ENCODE peak calls at places on chromosomes 1 and 21, in six cellular contexts. One of them, this sample, is unnamed.

GRCh38 chr1:159429074-159429861 is 2.7 kb upstream of the OR10J4 start:
- DNase-seq in activated CD4-positive, alpha-beta T cell treated with anti-CD3 and anti-CD28 coated beads, Interleukin-2, amount 10 ng/mL, durations not matched to agents 24 days and 14 days: no peak
- DNase-seq in heart right ventricle: no peak
- DNase-seq in AG09309: peak; percentile 29
- DNase-seq in memory B cell: no peak
- DNase-seq in BJ: peak; percentile 41
- DNase-seq in this sample: no peak

GRCh38 chr1:53025034-53025777 is 36.8 kb upstream of the PODN start:
- DNase-seq in AG09309: peak; percentile 42
- DNase-seq in memory B cell: no peak
- DNase-seq in BJ: peak; percentile 44
- DNase-seq in activated CD4-positive, alpha-beta T cell treated with anti-CD3 and anti-CD28 coated beads, Interleukin-2, amount 10 ng/mL, durations not matched to agents 24 days and 14 days: no peak
- DNase-seq in heart right ventricle: peak; percentile 49
- DNase-seq in this sample: peak; percentile 51

GRCh38 chr1:90731382-90732050 is 14.4 kb upstream of the BARHL2 start:
- DNase-seq in memory B cell: no peak
- DNase-seq in heart right ventricle: no peak
- DNase-seq in activated CD4-positive, alpha-beta T cell treated with anti-CD3 and anti-CD28 coated beads, Interleukin-2, amount 10 ng/mL, durations not matched to agents 24 days and 14 days: no peak
- DNase-seq in BJ: no peak
- DNase-seq in AG09309: no peak
- DNase-seq in this sample: no peak

GRCh38 chr1:32946413-32946812 is 18.2 kb downstream of the RNF19B start:
- DNase-seq in BJ: no peak
- DNase-seq in activated CD4-positive, alpha-beta T cell treated with anti-CD3 and anti-CD28 coated beads, Interleukin-2, amount 10 ng/mL, durations not matched to agents 24 days and 14 days: no peak
- DNase-seq in AG09309: no peak
- DNase-seq in memory B cell: no peak
- DNase-seq in heart right ventricle: no peak
- DNase-seq in this sample: no peak

GRCh38 chr1:221718391-221719277 is 23.3 kb downstream of the DUSP10 start:
- DNase-seq in memory B cell: no peak
- DNase-seq in AG09309: peak; percentile 97
- DNase-seq in BJ: peak; percentile 98
- DNase-seq in heart right ventricle: no peak
- DNase-seq in activated CD4-positive, alpha-beta T cell treated with anti-CD3 and anti-CD28 coated beads, Interleukin-2, amount 10 ng/mL, durations not matched to agents 24 days and 14 days: no peak
- DNase-seq in this sample: no peak

GRCh38 chr1:233632436-233632835 is 18.5 kb downstream of the KCNK1 start:
- DNase-seq in BJ: no peak
- DNase-seq in activated CD4-positive, alpha-beta T cell treated with anti-CD3 and anti-CD28 coated beads, Interleukin-2, amount 10 ng/mL, durations not matched to agents 24 days and 14 days: no peak
- DNase-seq in heart right ventricle: no peak
- DNase-seq in AG09309: no peak
- DNase-seq in memory B cell: no peak
- DNase-seq in this sample: no peak

GRCh38 chr1:43621386-43621785 is 28.6 kb upstream of the KDM4A start:
- DNase-seq in BJ: no peak
- DNase-seq in AG09309: no peak
- DNase-seq in memory B cell: no peak
- DNase-seq in activated CD4-positive, alpha-beta T cell treated with anti-CD3 and anti-CD28 coated beads, Interleukin-2, amount 10 ng/mL, durations not matched to agents 24 days and 14 days: no peak
- DNase-seq in heart right ventricle: no peak
- DNase-seq in this sample: no peak

GRCh38 chr1:16156848-16157495 is 1.1 kb upstream of the EPHA2 start:
- DNase-seq in BJ: no peak
- DNase-seq in heart right ventricle: no peak
- DNase-seq in memory B cell: no peak
- DNase-seq in AG09309: no peak
- DNase-seq in activated CD4-positive, alpha-beta T cell treated with anti-CD3 and anti-CD28 coated beads, Interleukin-2, amount 10 ng/mL, durations not matched to agents 24 days and 14 days: no peak
- DNase-seq in this sample: no peak

GRCh38 chr21:29091032-29091431 is 17.6 kb upstream of the CCT8 start:
- DNase-seq in AG09309: no peak
- DNase-seq in BJ: peak; percentile 61
- DNase-seq in memory B cell: no peak
- DNase-seq in activated CD4-positive, alpha-beta T cell treated with anti-CD3 and anti-CD28 coated beads, Interleukin-2, amount 10 ng/mL, durations not matched to agents 24 days and 14 days: no peak
- DNase-seq in heart right ventricle: no peak
- DNase-seq in this sample: no peak

GRCh38 chr1:206442101-206442500 is 28.2 kb upstream of the IKBKE start:
- DNase-seq in activated CD4-positive, alpha-beta T cell treated with anti-CD3 and anti-CD28 coated beads, Interleukin-2, amount 10 ng/mL, durations not matched to agents 24 days and 14 days: no peak
- DNase-seq in AG09309: no peak
- DNase-seq in heart right ventricle: no peak
- DNase-seq in memory B cell: no peak
- DNase-seq in BJ: no peak
- DNase-seq in this sample: no peak

GRCh38 chr1:2557146-2558029 is 1.2 kb downstream of the TNFRSF14 start:
- DNase-seq in BJ: no peak
- DNase-seq in memory B cell: no peak
- DNase-seq in heart right ventricle: no peak
- DNase-seq in AG09309: no peak
- DNase-seq in activated CD4-positive, alpha-beta T cell treated with anti-CD3 and anti-CD28 coated beads, Interleukin-2, amount 10 ng/mL, durations not matched to agents 24 days and 14 days: no peak
- DNase-seq in this sample: no peak

GRCh38 chr1:186183970-186184628 is 191.0 kb downstream of the TPR start:
- DNase-seq in activated CD4-positive, alpha-beta T cell treated with anti-CD3 and anti-CD28 coated beads, Interleukin-2, amount 10 ng/mL, durations not matched to agents 24 days and 14 days: no peak
- DNase-seq in memory B cell: no peak
- DNase-seq in heart right ventricle: no peak
- DNase-seq in AG09309: no peak
- DNase-seq in BJ: peak; percentile 72
- DNase-seq in this sample: no peak

GRCh38 chr1:151370211-151370911 is 2.1 kb downstream of the SELENBP1 start:
- DNase-seq in BJ: no peak
- DNase-seq in memory B cell: no peak
- DNase-seq in AG09309: no peak
- DNase-seq in heart right ventricle: peak; percentile 69
- DNase-seq in activated CD4-positive, alpha-beta T cell treated with anti-CD3 and anti-CD28 coated beads, Interleukin-2, amount 10 ng/mL, durations not matched to agents 24 days and 14 days: no peak
- DNase-seq in this sample: peak; percentile 59

GRCh38 chr1:205668951-205669340 is 11.4 kb downstream of the SLC45A3 start:
- DNase-seq in memory B cell: peak; percentile 74
- DNase-seq in heart right ventricle: no peak
- DNase-seq in BJ: no peak
- DNase-seq in AG09309: no peak
- DNase-seq in activated CD4-positive, alpha-beta T cell treated with anti-CD3 and anti-CD28 coated beads, Interleukin-2, amount 10 ng/mL, durations not matched to agents 24 days and 14 days: no peak
- DNase-seq in this sample: no peak

GRCh38 chr1:39195166-39196111 is 9.1 kb upstream of the MACF1 start:
- DNase-seq in activated CD4-positive, alpha-beta T cell treated with anti-CD3 and anti-CD28 coated beads, Interleukin-2, amount 10 ng/mL, durations not matched to agents 24 days and 14 days: peak; percentile 69
- DNase-seq in heart right ventricle: no peak
- DNase-seq in memory B cell: no peak
- DNase-seq in BJ: peak; percentile 62
- DNase-seq in AG09309: no peak
- DNase-seq in this sample: peak; percentile 29

GRCh38 chr1:110161822-110162221 is 11.5 kb downstream of the SLC6A17 start:
- DNase-seq in BJ: no peak
- DNase-seq in heart right ventricle: no peak
- DNase-seq in AG09309: no peak
- DNase-seq in activated CD4-positive, alpha-beta T cell treated with anti-CD3 and anti-CD28 coated beads, Interleukin-2, amount 10 ng/mL, durations not matched to agents 24 days and 14 days: no peak
- DNase-seq in memory B cell: no peak
- DNase-seq in this sample: no peak

GRCh38 chr1:61639218-61639617 is 85.7 kb downstream of the TM2D1 start:
- DNase-seq in BJ: no peak
- DNase-seq in AG09309: no peak
- DNase-seq in memory B cell: no peak
- DNase-seq in activated CD4-positive, alpha-beta T cell treated with anti-CD3 and anti-CD28 coated beads, Interleukin-2, amount 10 ng/mL, durations not matched to agents 24 days and 14 days: no peak
- DNase-seq in heart right ventricle: no peak
- DNase-seq in this sample: no peak

GRCh38 chr1:28087614-28088167 is 719 bp downstream of the EYA3 start:
- DNase-seq in AG09309: no peak
- DNase-seq in BJ: no peak
- DNase-seq in memory B cell: peak; percentile 23
- DNase-seq in heart right ventricle: no peak
- DNase-seq in activated CD4-positive, alpha-beta T cell treated with anti-CD3 and anti-CD28 coated beads, Interleukin-2, amount 10 ng/mL, durations not matched to agents 24 days and 14 days: peak; percentile 75
- DNase-seq in this sample: peak; percentile 47

GRCh38 chr21:39313457-39314154 is at the start of gene BRWD1:
- DNase-seq in memory B cell: peak; percentile 89
- DNase-seq in BJ: no peak
- DNase-seq in activated CD4-positive, alpha-beta T cell treated with anti-CD3 and anti-CD28 coated beads, Interleukin-2, amount 10 ng/mL, durations not matched to agents 24 days and 14 days: peak; percentile 94
- DNase-seq in heart right ventricle: peak; percentile 84
- DNase-seq in AG09309: no peak
- DNase-seq in this sample: peak; percentile 77

GRCh38 chr21:27426196-27426595 is 459.3 kb upstream of the ADAMTS5 start:
- DNase-seq in BJ: no peak
- DNase-seq in memory B cell: no peak
- DNase-seq in heart right ventricle: no peak
- DNase-seq in AG09309: no peak
- DNase-seq in activated CD4-positive, alpha-beta T cell treated with anti-CD3 and anti-CD28 coated beads, Interleukin-2, amount 10 ng/mL, durations not matched to agents 24 days and 14 days: no peak
- DNase-seq in this sample: no peak

GRCh38 chr1:118303534-118303933 is 118.5 kb upstream of the SPAG17 start:
- DNase-seq in heart right ventricle: no peak
- DNase-seq in AG09309: no peak
- DNase-seq in BJ: no peak
- DNase-seq in activated CD4-positive, alpha-beta T cell treated with anti-CD3 and anti-CD28 coated beads, Interleukin-2, amount 10 ng/mL, durations not matched to agents 24 days and 14 days: peak; percentile 27
- DNase-seq in memory B cell: no peak
- DNase-seq in this sample: no peak

GRCh38 chr1:110765640-110766335 is 91.0 kb upstream of the KCNA3 start:
- DNase-seq in BJ: no peak
- DNase-seq in activated CD4-positive, alpha-beta T cell treated with anti-CD3 and anti-CD28 coated beads, Interleukin-2, amount 10 ng/mL, durations not matched to agents 24 days and 14 days: peak; percentile 86
- DNase-seq in AG09309: peak; percentile 17
- DNase-seq in memory B cell: peak; percentile 50
- DNase-seq in heart right ventricle: peak; percentile 42
- DNase-seq in this sample: peak; percentile 33

GRCh38 chr1:37989381-37989930 is 366 bp downstream of the SF3A3 start:
- DNase-seq in heart right ventricle: no peak
- DNase-seq in AG09309: no peak
- DNase-seq in memory B cell: no peak
- DNase-seq in activated CD4-positive, alpha-beta T cell treated with anti-CD3 and anti-CD28 coated beads, Interleukin-2, amount 10 ng/mL, durations not matched to agents 24 days and 14 days: peak; percentile 87
- DNase-seq in BJ: no peak
- DNase-seq in this sample: peak; percentile 77

GRCh38 chr1:160768295-160768657 is 27.7 kb upstream of the LY9 start:
- DNase-seq in BJ: no peak
- DNase-seq in memory B cell: peak; percentile 80
- DNase-seq in activated CD4-positive, alpha-beta T cell treated with anti-CD3 and anti-CD28 coated beads, Interleukin-2, amount 10 ng/mL, durations not matched to agents 24 days and 14 days: peak; percentile 95
- DNase-seq in heart right ventricle: peak; percentile 38
- DNase-seq in AG09309: no peak
- DNase-seq in this sample: no peak